ENCODE peak calls at places on chromosomes 11 and 22, in four cellular contexts. P, S, D and G are unnamed samples.

GRCh38 chr11:33256808-33257159 is 397 bp upstream of the HIPK3 start:
- DNase-seq in P (no peak), S (no peak), D (no peak), G (no peak)

GRCh38 chr11:71988050-71988449 is 10.7 kb upstream of the IL18BP start:
- DNase-seq in P (no peak), S (no peak), D (no peak), G (no peak)

GRCh38 chr22:26550498-26551033 is 38.3 kb upstream of the TFIP11 start:
- DNase-seq in P (peak), S (no peak), D (no peak), G (no peak)

GRCh38 chr11:132838621-132839020 is 693.7 kb downstream of the OPCML start:
- DNase-seq in P (no peak), S (no peak), D (no peak), G (no peak)

GRCh38 chr22:43923631-43924548 is at the start of gene PNPLA3:
- DNase-seq in P (peak), S (peak), D (peak), G (peak)

GRCh38 chr11:1771700-1772099 is 8.0 kb upstream of the CTSD start:
- DNase-seq in P (peak), S (no peak), D (no peak), G (no peak)

GRCh38 chr11:127074151-127074761 is 73.7 kb upstream of the KIRREL3 start:
- DNase-seq in P (no peak), S (no peak), D (no peak), G (peak)

GRCh38 chr11:31050061-31050790 is 319.3 kb downstream of the DCDC1 start:
- DNase-seq in P (no peak), S (no peak), D (no peak), G (no peak)

GRCh38 chr11:70203749-70204465 is 811 bp downstream of the FADD start:
- DNase-seq in P (no peak), S (peak), D (peak), G (peak)

GRCh38 chr11:10490398-10491232 is 35.6 kb downstream of the AMPD3 start:
- DNase-seq in P (peak), S (peak), D (peak), G (peak)

GRCh38 chr11:11582261-11582701 is 39.5 kb downstream of the GALNT18 start:
- DNase-seq in P (peak), S (no peak), D (no peak), G (no peak)

GRCh38 chr11:134854391-134854991 is 442.4 kb upstream of the B3GAT1 start:
- DNase-seq in P (no peak), S (no peak), D (no peak), G (no peak)

GRCh38 chr11:68312780-68313573 is 586 bp downstream of the LRP5 start:
- DNase-seq in P (no peak), S (no peak), D (no peak), G (peak)

GRCh38 chr11:116500002-116500832 is 272.6 kb downstream of the BUD13 start:
- DNase-seq in P (peak), S (no peak), D (no peak), G (peak)

GRCh38 chr11:96013459-96014213 is 89.7 kb upstream of the MTMR2 start:
- DNase-seq in P (no peak), S (no peak), D (no peak), G (no peak)

GRCh38 chr11:127485541-127485940 is 485.0 kb upstream of the KIRREL3 start:
- DNase-seq in P (no peak), S (no peak), D (no peak), G (no peak)

GRCh38 chr11:46826310-46827044 is 19.6 kb downstream of the CKAP5 start:
- DNase-seq in P (peak), S (peak), D (peak), G (peak)

GRCh38 chr11:2760196-2760871 is 60.5 kb upstream of the KCNQ1OT1 start:
- DNase-seq in P (peak), S (no peak), D (no peak), G (no peak)

DNA sequence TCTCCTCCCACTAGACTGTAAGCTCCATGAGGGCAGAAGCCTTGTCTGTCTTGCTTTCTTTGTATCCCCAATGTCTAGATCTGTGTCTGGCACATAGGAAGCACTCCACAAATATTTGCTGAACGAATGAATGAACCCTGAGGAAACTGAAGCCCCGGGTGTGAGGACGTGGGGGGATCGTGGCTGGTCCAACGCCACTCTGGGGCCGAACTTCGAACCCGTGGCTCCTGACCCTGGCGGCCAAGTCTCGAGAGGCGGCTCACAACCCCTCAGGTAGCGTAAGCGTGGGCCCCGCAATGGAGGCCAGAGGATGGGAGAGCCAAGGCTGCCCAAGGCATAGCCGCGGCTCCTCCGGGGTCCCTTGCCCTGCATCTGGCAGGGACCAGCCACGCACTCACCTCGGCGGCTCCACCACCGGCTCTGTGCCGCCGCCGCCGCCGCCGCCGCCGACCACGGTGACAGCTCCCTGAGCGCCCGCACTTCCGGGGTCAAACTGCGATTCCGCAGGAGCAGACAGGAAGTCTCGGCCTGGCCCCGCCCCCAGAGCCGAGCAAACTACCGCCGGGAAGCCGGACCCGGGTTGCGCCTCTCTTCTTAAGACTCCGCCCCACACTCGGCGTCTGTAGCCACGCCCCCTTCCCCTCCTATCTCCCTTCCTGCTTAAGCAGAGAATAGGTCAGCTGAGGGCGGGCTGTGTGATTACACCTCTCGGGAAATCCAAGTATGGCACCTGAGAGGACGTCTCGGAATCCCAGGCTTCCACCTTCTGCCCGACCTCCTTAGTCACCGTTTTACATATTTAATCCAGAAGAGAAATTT is at the start of gene ASCC2:
- DNase-seq in P (peak), S (peak), D (peak), G (peak)
- TF ChIP-seq CTCF in P (no peak), S (no peak), D (no peak), G (no peak)

GRCh38 chr11:117932426-117932825 is 3.2 kb upstream of the TMPRSS13 start:
- DNase-seq in P (peak), S (no peak), D (no peak), G (no peak)
- TF ChIP-seq CTCF in P (no peak), S (no peak), D (no peak), G (no peak)

DNA sequence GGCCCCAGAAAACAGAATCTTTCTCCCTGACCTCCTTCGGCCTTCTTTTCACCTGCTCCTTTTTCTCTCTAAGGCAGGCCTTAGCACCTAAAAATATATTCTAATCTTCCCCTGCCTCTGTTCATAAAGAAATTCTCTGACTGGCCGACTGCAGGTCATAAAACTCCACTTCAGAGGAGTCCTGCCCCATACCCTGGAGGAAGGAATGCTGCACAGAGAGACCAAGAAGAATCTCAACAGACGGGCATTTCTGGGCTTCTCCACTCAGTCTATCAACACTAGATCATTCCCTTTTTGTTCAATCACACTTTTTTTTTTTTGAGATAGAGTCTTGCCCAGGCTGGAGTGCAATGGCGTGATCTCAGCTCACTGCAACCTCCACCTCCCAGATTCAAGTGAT is 19.7 kb upstream of the PGA3 start:
- DNase-seq in P (no peak), S (no peak), D (no peak), G (no peak)
- TF ChIP-seq CTCF in P (no peak), S (no peak), D (no peak), G (no peak)

DNA sequence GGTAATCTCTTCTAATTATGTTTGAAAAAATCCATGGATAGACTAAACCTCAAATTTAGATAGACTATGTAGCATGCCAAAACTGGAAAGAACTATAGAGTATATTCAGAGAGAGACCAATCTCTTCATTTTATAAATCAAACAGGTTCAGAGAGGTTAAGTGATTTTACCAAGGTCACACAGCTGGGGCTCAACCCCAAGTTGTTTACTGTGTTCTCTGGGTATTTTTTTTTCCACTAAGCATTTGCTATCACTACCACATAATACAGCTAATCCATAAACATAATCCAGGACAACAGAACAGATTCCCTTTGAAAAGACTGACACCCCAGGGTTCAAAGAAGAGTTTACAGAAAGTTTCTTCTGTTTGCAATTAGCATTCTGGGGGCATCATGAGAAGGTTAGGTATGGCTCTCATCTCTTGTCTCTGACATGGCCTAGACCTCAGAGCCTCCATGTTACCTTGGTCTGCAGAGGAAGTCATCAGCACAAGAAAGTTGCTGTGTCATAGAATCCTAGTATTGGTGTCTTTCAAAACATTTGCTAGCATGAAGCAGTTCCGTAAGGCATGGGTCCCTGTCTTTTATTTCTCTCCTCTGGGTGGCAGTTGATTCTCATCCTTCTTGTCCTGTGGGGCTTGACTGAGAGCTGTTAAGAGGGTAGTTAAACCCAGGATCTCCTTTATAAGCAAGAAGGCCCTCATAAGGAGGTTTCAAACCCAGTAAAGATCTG is 94.5 kb upstream of the HSD17B12 start:
- DNase-seq in P (no peak), S (no peak), D (no peak), G (no peak)
- TF ChIP-seq CTCF in P (no peak), S (no peak), D (no peak), G (no peak)

GRCh38 chr11:21142007-21142406 is 472.6 kb downstream of the NELL1 start:
- DNase-seq in P (no peak), S (no peak), D (no peak), G (no peak)
- TF ChIP-seq CTCF in P (no peak), S (no peak), D (no peak), G (peak)

GRCh38 chr22:19764636-19765476 is 4.3 kb downstream of the TBX1 start:
- DNase-seq in P (no peak), S (no peak), D (no peak), G (no peak)

GRCh38 chr22:19765477-19766234 is 5.1 kb downstream of the TBX1 start:
- DNase-seq in P (no peak), S (no peak), D (no peak), G (no peak)

GRCh38 chr22:19766235-19766505 is 5.6 kb downstream of the TBX1 start:
- DNase-seq in P (no peak), S (no peak), D (no peak), G (peak)

GRCh38 chr22:19767427-19768380 is 7.1 kb downstream of the TBX1 start:
- DNase-seq in P (no peak), S (peak), D (no peak), G (no peak)

DNA sequence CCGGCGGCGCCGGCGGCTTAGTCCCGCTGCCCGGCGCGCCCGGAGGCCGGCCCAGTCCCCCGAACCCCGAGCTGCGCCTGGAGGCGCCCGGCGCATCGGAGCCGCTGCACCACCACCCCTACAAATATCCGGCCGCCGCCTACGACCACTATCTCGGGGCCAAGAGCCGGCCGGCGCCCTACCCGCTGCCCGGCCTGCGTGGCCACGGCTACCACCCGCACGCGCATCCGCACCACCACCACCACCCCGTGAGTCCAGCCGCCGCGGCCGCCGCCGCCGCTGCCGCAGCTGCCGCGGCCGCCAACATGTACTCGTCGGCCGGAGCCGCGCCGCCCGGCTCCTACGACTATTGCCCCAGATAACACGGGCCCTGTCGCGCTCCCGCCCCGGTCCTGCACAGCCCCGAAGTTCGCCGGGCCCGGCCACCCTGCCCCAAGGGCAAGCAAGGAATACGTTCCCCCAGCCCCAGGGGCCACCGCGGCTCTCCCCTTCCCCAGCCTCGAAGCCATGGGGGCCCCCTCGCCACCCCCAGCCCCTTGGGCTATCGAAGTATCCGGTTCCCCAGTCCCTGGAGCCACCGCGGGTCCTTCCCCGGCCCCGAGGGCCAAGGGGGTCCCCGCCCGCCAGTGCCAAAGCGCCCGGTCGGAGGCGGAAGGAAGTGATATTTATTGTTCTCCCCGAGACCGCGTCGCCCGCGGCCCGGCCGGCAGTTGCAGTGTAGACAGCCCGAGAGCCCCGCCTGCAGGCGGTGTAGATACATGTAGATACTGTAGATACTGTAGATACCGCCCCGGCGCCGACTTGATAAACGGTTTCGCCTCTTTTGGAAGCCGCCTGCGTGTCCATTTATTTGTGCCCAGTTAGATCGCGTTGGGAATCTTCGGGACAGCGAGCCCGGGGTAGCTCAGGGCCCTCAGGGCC is 6.2 kb downstream of the TBX1 start:
- DNase-seq in P (no peak), S (peak), D (no peak), G (peak)
- TF ChIP-seq CTCF in P (no peak), S (no peak), D (no peak), G (no peak)

GRCh38 chr22:38148252-38148651 is 33.4 kb downstream of the PLA2G6 start:
- DNase-seq in P (no peak), S (no peak), D (no peak), G (no peak)

GRCh38 chr22:38155703-38156102 is 25.9 kb downstream of the PLA2G6 start:
- DNase-seq in P (no peak), S (no peak), D (no peak), G (no peak)

DNA sequence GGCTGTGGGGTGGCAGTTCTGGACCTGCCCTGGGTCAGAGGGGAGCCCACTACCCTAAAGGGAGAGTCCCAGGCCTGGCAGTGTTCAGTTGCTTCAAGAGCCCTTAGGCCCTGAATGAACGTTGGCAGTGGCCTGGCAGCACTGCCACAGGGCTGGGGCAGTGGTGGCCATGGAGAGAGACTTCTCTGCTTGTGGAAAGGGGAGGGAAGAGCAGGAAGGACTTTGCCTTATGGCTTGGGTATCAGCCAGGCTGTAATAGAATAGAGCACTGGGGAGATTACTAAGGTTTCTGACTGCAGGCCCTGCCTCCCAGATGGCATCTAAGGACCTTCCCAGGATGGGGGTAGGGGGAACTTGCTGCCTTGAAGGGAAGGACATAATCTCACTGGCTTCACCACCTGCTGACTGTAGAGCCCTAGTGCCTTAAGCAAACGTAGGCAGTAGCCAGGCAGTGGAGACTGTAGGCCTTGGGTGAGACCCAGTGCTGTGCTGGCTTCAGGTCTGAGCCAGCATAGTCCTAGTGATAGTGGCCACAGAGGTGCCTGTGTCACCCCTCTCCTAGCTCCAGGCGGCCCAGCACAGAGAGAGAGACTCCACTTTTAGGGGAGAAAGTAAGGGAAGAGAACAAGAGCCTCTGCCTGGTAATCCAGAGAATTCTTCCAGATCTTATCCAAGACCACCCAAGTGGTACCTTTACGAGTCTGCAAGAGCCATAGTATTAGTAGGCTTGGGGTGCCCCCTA is 27.6 kb downstream of the PLA2G6 start:
- DNase-seq in P (peak), S (no peak), D (no peak), G (no peak)
- TF ChIP-seq CTCF in P (no peak), S (no peak), D (no peak), G (no peak)